ENCODE peak calls at places on chromosomes 2 and 18, in ten cellular contexts. B is upper lobe of right lung; Q is HFF-Myc; D is ovary; Z is endothelial cell; O is B cell; R is CD4-positive, alpha-beta T cell; T is endothelial cell of umbilical vein; I is fibroblast of lung; J is cardiac muscle cell. E is an unnamed sample.

GRCh38 chr2:182672471-182673165 is 43.4 kb upstream of the DNAJC10 start:
- DNase-seq in B (no peak), Q (peak), D (no peak), Z (no peak), O (no peak), R (no peak), T (peak), I (peak), J (peak), E (peak)

GRCh38 chr2:168686485-168687191 is 115.8 kb upstream of the NOSTRIN start:
- DNase-seq in B (no peak), Q (no peak), D (no peak), Z (no peak), O (no peak), R (no peak), T (peak), I (peak), J (no peak), E (peak)

GRCh38 chr2:133062174-133062573 is 392.2 kb upstream of the LYPD1 start:
- DNase-seq in B (no peak), Q (no peak), D (no peak), Z (no peak), O (no peak), R (no peak), T (no peak), I (peak), J (no peak), E (peak)

GRCh38 chr2:110858993-110859770 is 126.8 kb downstream of the ACOXL start:
- DNase-seq in B (no peak), Q (no peak), D (no peak), Z (no peak), O (no peak), R (no peak), T (no peak), I (no peak), J (no peak), E (no peak)

GRCh38 chr2:207868855-207869596 is 99.3 kb upstream of the FZD5 start:
- DNase-seq in B (no peak), Q (no peak), D (no peak), Z (no peak), O (no peak), R (no peak), T (no peak), I (no peak), J (no peak), E (no peak)

GRCh38 chr2:62787381-62787780 is 81.9 kb downstream of the EHBP1 start:
- DNase-seq in B (no peak), Q (no peak), D (no peak), Z (no peak), O (peak), R (no peak), T (peak), I (peak), J (peak), E (peak)

GRCh38 chr2:464562-465309 is 176.8 kb upstream of the ALKAL2 start:
- DNase-seq in B (no peak), Q (no peak), D (no peak), Z (no peak), O (peak), R (no peak), T (no peak), I (no peak), J (no peak), E (no peak)

GRCh38 chr2:101064868-101065549 is 62.9 kb downstream of the RPL31 start:
- DNase-seq in B (no peak), Q (no peak), D (no peak), Z (no peak), O (no peak), R (no peak), T (peak), I (peak), J (no peak), E (peak)

GRCh38 chr2:144936442-144936841 is 416.5 kb upstream of the ZEB2 start:
- DNase-seq in B (no peak), Q (no peak), D (no peak), Z (no peak), O (no peak), R (no peak), T (no peak), I (no peak), J (no peak), E (no peak)

GRCh38 chr2:10076988-10077527 is 3.2 kb downstream of the CYS1 start:
- DNase-seq in B (no peak), Q (no peak), D (no peak), Z (no peak), O (no peak), R (no peak), T (no peak), I (no peak), J (no peak), E (no peak)

GRCh38 chr2:154133823-154134222 is 262.1 kb downstream of the GALNT13 start:
- DNase-seq in B (no peak), Q (no peak), D (no peak), Z (no peak), O (no peak), R (no peak), T (no peak), I (no peak), J (no peak), E (peak)

DNA sequence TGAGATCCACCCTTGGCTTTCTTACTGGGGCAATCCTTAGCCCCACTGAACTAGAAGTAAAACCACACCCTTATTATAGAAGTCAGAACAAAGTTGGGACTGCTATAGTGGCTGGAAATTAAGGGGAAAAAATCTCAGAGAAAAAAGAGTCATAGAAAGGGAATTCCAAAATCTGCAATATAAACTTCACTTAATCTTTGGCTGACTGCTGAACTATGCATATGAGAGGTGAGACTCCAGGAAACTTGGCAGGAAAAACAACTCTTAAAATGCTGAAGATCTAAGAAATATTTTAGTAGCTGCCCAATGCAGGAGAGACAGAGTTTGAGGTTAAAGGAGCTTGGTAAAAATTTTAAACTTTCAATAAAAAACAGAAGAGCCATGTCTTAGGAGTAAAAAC is 201.8 kb upstream of the FN1 start:
- DNase-seq in B (no peak), Q (no peak), D (no peak), Z (no peak), O (no peak), R (no peak), T (no peak), I (peak), J (no peak), E (no peak)
- TF ChIP-seq CTCF in B (no peak), Q (no peak), D (no peak), Z (no peak), O (no peak), R (no peak), T (no peak), I (no peak), J (no peak), E (no peak)

DNA sequence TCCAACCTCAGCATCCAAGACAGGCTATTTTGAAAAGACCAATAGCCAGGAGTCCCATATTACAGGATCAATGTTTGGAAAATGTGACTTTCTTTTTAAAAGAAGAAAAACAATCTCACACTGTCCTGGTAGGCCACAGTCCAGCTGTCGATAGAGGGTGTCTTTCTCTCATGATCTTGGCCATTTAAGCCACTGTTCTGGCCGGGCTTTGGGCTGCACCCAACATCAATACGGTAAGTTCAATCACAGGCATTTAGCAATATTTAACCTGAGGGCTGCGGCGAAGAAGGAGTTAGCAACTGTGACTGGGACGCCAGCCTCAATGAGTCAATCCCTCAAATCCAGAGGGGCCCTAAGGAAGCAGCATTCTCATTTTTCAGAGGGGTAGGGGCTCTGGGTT is 69.0 kb downstream of the CELF4 start:
- DNase-seq in B (no peak), Q (no peak), D (no peak), Z (no peak), O (no peak), R (no peak), T (no peak), I (no peak), J (no peak), E (no peak)
- TF ChIP-seq CTCF in B (no peak), Q (no peak), D (no peak), Z (no peak), O (no peak), R (no peak), T (no peak), I (no peak), J (no peak), E (no peak)

GRCh38 chr2:23762141-23762540 is 164.8 kb downstream of the ATAD2B start:
- DNase-seq in B (no peak), Q (no peak), D (no peak), Z (no peak), O (no peak), R (no peak), T (peak), I (no peak), J (no peak), E (no peak)

GRCh38 chr2:23756593-23757292 is 170.2 kb downstream of the ATAD2B start:
- DNase-seq in B (no peak), Q (no peak), D (no peak), Z (no peak), O (no peak), R (no peak), T (no peak), I (no peak), J (no peak), E (peak)

GRCh38 chr2:23761638-23762037 is 165.3 kb downstream of the ATAD2B start:
- DNase-seq in B (no peak), Q (no peak), D (no peak), Z (no peak), O (no peak), R (no peak), T (no peak), I (no peak), J (no peak), E (no peak)

GRCh38 chr2:23757686-23758433 is 169.1 kb downstream of the ATAD2B start:
- DNase-seq in B (no peak), Q (peak), D (no peak), Z (no peak), O (no peak), R (no peak), T (peak), I (peak), J (no peak), E (peak)

GRCh38 chr2:23760746-23761145 is 166.2 kb downstream of the ATAD2B start:
- DNase-seq in B (no peak), Q (peak), D (no peak), Z (no peak), O (no peak), R (no peak), T (peak), I (peak), J (peak), E (peak)
- TF ChIP-seq CTCF in B (peak), Q (no peak), D (no peak), Z (peak), O (no peak), R (no peak), T (no peak), I (peak), J (peak), E (no peak)

DNA sequence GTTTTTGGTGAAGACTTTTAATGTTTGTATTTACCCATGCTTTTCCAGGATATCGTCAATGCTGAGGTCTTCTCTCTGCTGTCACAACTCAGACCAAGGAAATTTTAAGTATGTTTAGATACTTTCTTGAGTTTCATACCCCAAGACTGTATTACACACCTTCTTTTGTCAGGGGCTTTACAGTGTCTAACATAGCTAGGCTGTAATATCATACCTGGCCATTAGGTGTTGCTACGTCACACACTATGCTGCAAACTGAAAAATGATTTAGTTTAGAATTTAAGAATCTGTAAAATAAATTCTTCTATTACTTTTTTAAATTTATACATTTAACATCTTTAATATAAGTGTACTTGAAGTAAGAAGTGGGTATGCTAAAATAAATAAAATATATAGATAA is 358.4 kb upstream of the NRP2 start:
- DNase-seq in B (no peak), Q (no peak), D (no peak), Z (no peak), O (peak), R (no peak), T (no peak), I (no peak), J (no peak), E (peak)
- TF ChIP-seq CTCF in B (peak), Q (peak), D (no peak), Z (peak), O (no peak), R (peak), T (no peak), I (peak), J (peak), E (peak)

DNA sequence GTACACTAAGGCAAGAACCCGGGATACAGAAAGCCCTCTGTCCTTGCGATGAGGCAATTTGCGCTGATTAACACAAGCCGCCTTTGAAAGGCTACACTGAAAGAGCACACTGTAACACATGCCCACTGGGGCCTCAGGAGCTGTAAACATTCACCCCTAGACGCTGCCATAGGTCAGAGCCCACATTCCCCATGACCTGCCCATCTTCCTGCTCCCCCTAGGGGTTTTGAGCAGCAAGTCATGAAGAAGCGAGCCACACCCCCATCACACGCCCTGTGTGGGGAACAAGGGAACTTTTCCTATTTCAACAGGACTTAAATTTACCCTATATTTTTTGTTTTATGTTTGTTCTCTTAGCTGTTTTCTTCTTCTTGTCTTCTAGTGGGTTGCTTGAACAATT is 47.8 kb upstream of the SLC4A10 start:
- DNase-seq in B (no peak), Q (no peak), D (no peak), Z (peak), O (no peak), R (no peak), T (no peak), I (no peak), J (no peak), E (no peak)
- TF ChIP-seq CTCF in B (no peak), Q (peak), D (no peak), Z (peak), O (no peak), R (no peak), T (peak), I (peak), J (no peak), E (no peak)

GRCh38 chr2:24824071-24824588 is 30.9 kb downstream of the CENPO start:
- DNase-seq in B (no peak), Q (no peak), D (no peak), Z (no peak), O (no peak), R (no peak), T (no peak), I (no peak), J (no peak), E (no peak)

GRCh38 chr2:24827321-24828261 is 34.4 kb downstream of the CENPO start:
- DNase-seq in B (peak), Q (peak), D (peak), Z (peak), O (peak), R (peak), T (peak), I (peak), J (peak), E (peak)

GRCh38 chr2:24825883-24826800 is 32.9 kb downstream of the CENPO start:
- DNase-seq in B (no peak), Q (no peak), D (no peak), Z (no peak), O (no peak), R (no peak), T (peak), I (peak), J (no peak), E (peak)

GRCh38 chr2:24822049-24822706 is 29.0 kb downstream of the CENPO start:
- DNase-seq in B (no peak), Q (no peak), D (no peak), Z (no peak), O (no peak), R (no peak), T (no peak), I (no peak), J (no peak), E (no peak)

DNA sequence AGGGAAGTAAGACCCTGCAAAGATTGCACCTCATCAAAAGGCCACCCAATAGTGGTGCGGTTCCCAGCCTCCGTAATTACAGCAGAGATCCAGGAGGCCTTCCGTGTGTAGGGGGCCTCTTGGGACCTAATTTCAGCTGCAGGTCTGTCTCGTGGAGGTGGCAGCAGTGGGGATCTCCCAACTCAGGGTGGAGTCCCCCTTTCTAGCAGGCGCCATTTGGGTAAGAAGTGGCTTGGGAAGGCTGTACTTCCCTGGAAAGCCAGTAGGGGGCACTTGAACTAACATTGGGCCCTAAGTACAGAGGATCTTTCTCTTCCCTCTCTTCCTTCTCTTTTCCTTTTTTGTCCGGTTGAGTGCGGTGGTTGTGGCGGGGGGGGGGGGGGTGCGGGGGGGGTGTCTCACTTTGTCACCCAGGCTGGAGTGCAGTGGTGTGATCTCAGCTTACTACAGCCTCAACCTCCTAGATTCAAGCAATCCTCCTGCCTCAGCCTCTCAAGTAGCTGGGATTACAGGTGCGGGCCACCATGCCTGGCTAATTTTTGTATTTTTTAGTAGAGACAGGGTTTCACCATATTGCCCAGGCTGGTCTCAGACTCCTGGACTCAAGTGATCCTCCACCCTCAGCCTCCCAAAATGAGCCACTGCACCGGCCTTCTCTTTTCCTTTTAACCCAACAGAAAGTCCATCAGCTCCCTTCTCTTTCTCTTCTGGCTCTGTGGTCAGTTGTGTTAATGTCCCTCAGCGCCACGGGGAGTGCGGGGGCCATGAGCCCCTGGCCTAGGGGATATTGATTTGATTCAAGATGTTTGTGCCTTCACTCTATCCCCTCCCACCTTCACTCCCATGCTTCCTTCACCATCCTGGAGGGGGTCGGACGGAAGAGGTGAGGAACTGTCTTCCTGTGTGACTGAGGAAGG is 32.0 kb downstream of the CENPO start:
- DNase-seq in B (no peak), Q (no peak), D (no peak), Z (no peak), O (peak), R (peak), T (no peak), I (no peak), J (no peak), E (peak)
- TF ChIP-seq CTCF in B (peak), Q (peak), D (no peak), Z (peak), O (peak), R (peak), T (peak), I (peak), J (peak), E (peak)

GRCh38 chr18:78805840-78806239 is 173.8 kb upstream of the SALL3 start:
- DNase-seq in B (peak), Q (no peak), D (no peak), Z (no peak), O (no peak), R (no peak), T (no peak), I (no peak), J (no peak), E (no peak)
- TF ChIP-seq CTCF in B (no peak), Q (no peak), D (no peak), Z (no peak), O (no peak), R (no peak), T (no peak), I (no peak), J (no peak), E (no peak)

DNA sequence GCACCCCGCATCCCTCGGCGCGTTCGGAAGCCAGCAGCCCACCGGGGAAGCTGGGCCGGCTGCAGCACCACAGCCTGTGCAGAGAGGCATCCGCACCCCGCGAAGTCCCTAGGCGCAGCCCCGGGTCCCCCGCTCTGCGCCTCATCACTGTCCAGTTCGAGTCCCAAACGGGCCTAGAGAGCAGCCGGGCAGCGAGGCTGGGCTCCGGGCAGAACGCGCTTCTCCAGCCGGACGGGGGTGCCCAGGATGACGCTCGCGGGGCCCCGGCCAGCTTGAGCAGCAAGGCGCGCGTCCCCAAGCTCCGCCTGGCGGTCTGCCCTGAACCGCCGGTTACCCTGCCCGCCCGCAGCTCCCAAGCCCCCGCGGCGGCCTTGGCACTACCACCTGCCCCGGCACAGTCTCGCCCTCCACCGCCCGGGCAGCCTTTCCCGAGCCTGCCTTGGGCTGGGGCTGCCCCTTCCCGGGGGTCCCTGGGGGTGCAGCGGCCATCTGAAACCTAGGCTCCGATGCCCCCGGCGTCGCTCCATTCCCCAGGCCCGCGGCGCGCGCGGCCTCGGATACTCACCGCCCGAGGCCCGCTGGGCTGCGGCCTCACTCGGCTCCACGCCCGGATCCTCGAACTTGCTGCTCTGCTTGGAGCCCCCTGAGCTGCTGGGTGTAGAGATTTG is 600 bp downstream of the SLC16A14 start:
- DNase-seq in B (peak), Q (no peak), D (peak), Z (peak), O (peak), R (peak), T (peak), I (peak), J (peak), E (peak)
- TF ChIP-seq CTCF in B (peak), Q (peak), D (no peak), Z (no peak), O (no peak), R (no peak), T (peak), I (no peak), J (peak), E (no peak)

E was measured in epithelial cell of esophagus.